ENCODE peak calls at places on chromosomes 12 and 14, in four cellular contexts. A is esophagus muscularis mucosa, K is NB4, M is left ventricle myocardium inferior. O is an unnamed sample.

GRCh38 chr12:108649126-108649525 is 15.4 kb upstream of the SELPLG start:
- DNase-seq in A (no peak), K (no peak), M (no peak), O (no peak)

GRCh38 chr14:72664651-72665050 is 229.2 kb downstream of the DPF3 start:
- DNase-seq in A (no peak), K (no peak), M (no peak), O (no peak)

GRCh38 chr12:50786498-50787231 is 22.8 kb downstream of the ATF1 start:
- DNase-seq in A (no peak), K (no peak), M (no peak), O (no peak)

GRCh38 chr12:25491396-25491948 is 61.6 kb downstream of the LMNTD1 start:
- DNase-seq in A (no peak), K (no peak), M (no peak), O (no peak)

GRCh38 chr14:63962896-63963295 is 110.1 kb downstream of the SYNE2 start:
- DNase-seq in A (no peak), K (no peak), M (no peak), O (no peak)

GRCh38 chr14:20294636-20295035 is 11.1 kb downstream of the TTC5 start:
- DNase-seq in A (no peak), K (no peak), M (no peak), O (no peak)

GRCh38 chr14:104755621-104756020 is 2.7 kb downstream of the SIVA1 start:
- DNase-seq in A (no peak), K (no peak), M (no peak), O (no peak)

GRCh38 chr14:106665814-106666213 is 1139.4 kb downstream of the TMEM121 start:
- DNase-seq in A (peak; percentile 29), K (peak; percentile 4), M (no peak), O (no peak)

GRCh38 chr14:105220699-105221597 is 27.4 kb upstream of the BTBD6 start:
- DNase-seq in A (no peak), K (no peak), M (peak; percentile 61), O (no peak)

GRCh38 chr12:39441963-39442894 is 691 bp downstream of the KIF21A start:
- DNase-seq in A (no peak), K (peak; percentile 39), M (peak; percentile 36), O (peak; percentile 54)

GRCh38 chr12:64091186-64091585 is 130.9 kb downstream of the KICS2 start:
- DNase-seq in A (no peak), K (no peak), M (no peak), O (no peak)

GRCh38 chr12:89439946-89440345 is 84.7 kb downstream of the GALNT4 start:
- DNase-seq in A (no peak), K (no peak), M (no peak), O (no peak)

GRCh38 chr12:6230321-6231110 is 30.3 kb downstream of the CD9 start:
- DNase-seq in A (no peak), K (peak; percentile 97), M (peak; percentile 42), O (peak; percentile 39)

GRCh38 chr14:81311816-81312215 is 88.3 kb downstream of the STON2 start:
- DNase-seq in A (no peak), K (no peak), M (no peak), O (no peak)

GRCh38 chr12:63790608-63790945 is 10.9 kb downstream of the RXYLT1 start:
- DNase-seq in A (no peak), K (no peak), M (no peak), O (no peak)

GRCh38 chr12:64826234-64826633 is 1.8 kb downstream of the TBC1D30 start:
- DNase-seq in A (peak; percentile 90), K (peak; percentile 65), M (peak; percentile 51), O (peak; percentile 50)

GRCh38 chr12:97235102-97235501 is 227.5 kb upstream of the RMST start:
- DNase-seq in A (no peak), K (no peak), M (no peak), O (no peak)

GRCh38 chr14:105092124-105092911 is 27.1 kb upstream of the GPR132 start:
- DNase-seq in A (no peak), K (no peak), M (no peak), O (peak; percentile 18)

GRCh38 chr12:82019533-82019932 is 260.4 kb upstream of the PPFIA2 start:
- DNase-seq in A (no peak), K (peak; percentile 25), M (no peak), O (no peak)
- TF ChIP-seq CTCF in A (no peak), K (peak; percentile 32), M (no peak), O (no peak)

GRCh38 chr12:54697836-54698235 is 49.7 kb upstream of the DCD start:
- DNase-seq in A (no peak), K (no peak), M (no peak), O (no peak)

GRCh38 chr12:54700301-54700700 is 52.1 kb upstream of the DCD start:
- DNase-seq in A (no peak), K (no peak), M (no peak), O (no peak)

GRCh38 chr12:54704187-54704586 is 56.0 kb upstream of the DCD start:
- DNase-seq in A (no peak), K (peak; percentile 46), M (no peak), O (no peak)

DNA sequence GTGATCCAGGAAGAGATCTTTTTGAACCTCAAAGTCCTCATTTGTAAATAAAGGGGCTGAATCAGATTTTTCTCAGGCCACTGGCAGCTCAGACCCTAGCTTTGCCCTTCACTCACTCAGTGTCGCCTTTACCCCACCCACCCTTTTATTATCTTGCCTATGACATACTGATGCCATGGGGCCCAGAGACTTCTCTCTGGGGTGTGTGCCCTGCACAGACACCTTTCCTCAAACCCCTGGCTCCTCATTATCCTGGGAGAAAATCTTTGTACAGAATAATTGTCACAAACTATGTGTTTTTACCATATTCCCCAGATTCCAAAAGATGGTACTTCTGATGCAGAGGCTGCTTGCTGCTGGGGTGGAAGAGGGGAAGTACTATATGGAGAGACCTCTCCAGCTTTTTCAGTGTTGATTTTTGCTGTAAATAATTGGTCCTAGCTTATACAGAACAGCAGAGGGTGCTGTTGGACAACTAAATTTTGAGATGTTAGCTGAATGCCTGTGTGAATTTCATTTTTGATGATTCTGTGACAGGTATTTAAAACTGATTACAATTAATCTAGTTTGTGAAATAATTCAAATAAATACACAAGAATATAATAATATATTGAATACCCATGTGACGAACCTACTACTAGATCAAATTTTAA is 53.9 kb upstream of the DCD start:
- DNase-seq in A (no peak), K (peak; percentile 73), M (no peak), O (peak; percentile 42)
- TF ChIP-seq CTCF in A (peak; percentile 48), K (peak; percentile 57), M (peak; percentile 73), O (peak; percentile 51)

GRCh38 chr12:55717397-55718007 is 1.7 kb downstream of the BLOC1S1 start:
- DNase-seq in A (no peak), K (peak; percentile 51), M (no peak), O (no peak)

GRCh38 chr12:55715169-55715764 is 579 bp upstream of the BLOC1S1 start:
- DNase-seq in A (no peak), K (no peak), M (no peak), O (peak; percentile 29)

GRCh38 chr12:55718020-55718419 is 2.2 kb upstream of the RDH5 start:
- DNase-seq in A (no peak), K (no peak), M (no peak), O (no peak)

GRCh38 chr12:55716582-55717396 is 943 bp downstream of the BLOC1S1 start:
- DNase-seq in A (no peak), K (peak; percentile 39), M (no peak), O (no peak)

DNA sequence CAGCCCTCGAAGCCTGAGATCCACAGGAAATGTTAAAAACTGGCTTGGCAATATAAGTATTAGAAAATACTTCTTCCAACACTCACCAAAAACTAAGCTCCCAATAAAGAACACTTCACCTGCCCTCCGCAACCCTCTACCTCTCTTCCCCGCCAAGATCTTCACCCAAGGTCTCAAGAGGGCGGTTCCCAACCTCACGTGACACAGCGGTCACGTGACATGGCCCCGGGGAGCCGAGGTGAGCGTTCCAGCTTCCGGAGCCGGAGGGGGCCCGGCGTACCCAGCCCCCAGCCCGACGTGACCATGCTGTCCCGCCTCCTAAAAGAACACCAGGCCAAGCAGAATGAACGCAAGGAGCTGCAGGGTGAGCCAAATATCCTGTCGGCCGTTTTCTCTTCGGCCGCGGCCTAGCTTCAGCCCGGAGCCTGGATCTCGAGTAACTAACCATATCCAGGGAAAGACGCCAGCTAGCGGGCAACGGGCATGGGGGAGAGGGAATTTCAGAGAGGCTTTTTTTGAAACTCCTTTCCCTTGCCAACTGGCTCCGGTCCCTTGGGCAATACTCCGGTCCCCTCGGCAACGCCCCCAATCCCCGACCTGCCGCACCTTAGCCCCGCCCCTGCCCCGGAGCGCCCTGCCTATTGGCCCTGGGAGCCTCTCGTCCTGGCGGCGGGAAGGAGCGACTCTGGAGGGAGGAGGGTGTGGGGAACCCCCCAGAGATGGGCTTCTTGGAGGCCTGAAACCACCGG is at the start of gene BLOC1S1:
- DNase-seq in A (peak; percentile 98), K (peak; percentile 95), M (peak; percentile 91), O (peak; percentile 95)
- TF ChIP-seq CTCF in A (no peak), K (no peak), M (no peak), O (no peak)

GRCh38 chr12:3533703-3534386 is 42.8 kb downstream of the PRMT8 start:
- DNase-seq in A (peak; percentile 87), K (no peak), M (peak; percentile 59), O (no peak)
- TF ChIP-seq CTCF in A (no peak), K (no peak), M (peak; percentile 50), O (no peak)

GRCh38 chr12:103503546-103504480 is 8.0 kb upstream of the C12orf42 start:
- DNase-seq in A (no peak), K (peak; percentile 60), M (no peak), O (peak; percentile 51)
- TF ChIP-seq CTCF in A (no peak), K (peak; percentile 90), M (no peak), O (peak; percentile 72)

GRCh38 chr14:37116933-37117844 is 55.2 kb downstream of the SLC25A21 start:
- DNase-seq in A (no peak), K (peak; percentile 49), M (no peak), O (no peak)
- TF ChIP-seq CTCF in A (no peak), K (peak; percentile 38), M (no peak), O (no peak)